ENCODE peak calls at places on chromosomes 12 and 14, in eight cellular contexts. One of them, this sample, is unnamed.

GRCh38 chr12:110080410-110080809 is 32.1 kb upstream of the C12orf76 start:
- DNase-seq in NCI-H1092: no peak
- DNase-seq in Panc1: no peak
- DNase-seq in GDM1: no peak
- DNase-seq in hypothalamus: no peak
- DNase-seq in glomerular endothelial cell: no peak
- DNase-seq in NCI-H69: no peak
- DNase-seq in CD8-positive, alpha-beta memory T cell: no peak
- DNase-seq in this sample: no peak

GRCh38 chr14:103688906-103689902 is 26.0 kb downstream of the XRCC3 start:
- DNase-seq in hypothalamus: no peak
- DNase-seq in Panc1: no peak
- DNase-seq in CD8-positive, alpha-beta memory T cell: no peak
- DNase-seq in glomerular endothelial cell: no peak
- DNase-seq in NCI-H1092: no peak
- DNase-seq in NCI-H69: no peak
- DNase-seq in GDM1: no peak
- DNase-seq in this sample: no peak

GRCh38 chr14:99876406-99876805 is 83.2 kb downstream of the EML1 start:
- DNase-seq in NCI-H1092: no peak
- DNase-seq in Panc1: no peak
- DNase-seq in glomerular endothelial cell: no peak
- DNase-seq in NCI-H69: no peak
- DNase-seq in hypothalamus: no peak
- DNase-seq in GDM1: no peak
- DNase-seq in CD8-positive, alpha-beta memory T cell: no peak
- DNase-seq in this sample: no peak

GRCh38 chr12:52190860-52191729 is 719 bp downstream of the KRT80 start:
- DNase-seq in hypothalamus: no peak
- DNase-seq in Panc1: no peak
- DNase-seq in NCI-H69: no peak
- DNase-seq in glomerular endothelial cell: no peak
- DNase-seq in NCI-H1092: no peak
- DNase-seq in GDM1: no peak
- DNase-seq in CD8-positive, alpha-beta memory T cell: no peak
- DNase-seq in this sample: no peak

GRCh38 chr12:4118017-4118510 is 155.5 kb upstream of the CCND2 start:
- DNase-seq in CD8-positive, alpha-beta memory T cell: no peak
- DNase-seq in NCI-H69: no peak
- DNase-seq in hypothalamus: no peak
- DNase-seq in Panc1: no peak
- DNase-seq in glomerular endothelial cell: no peak
- DNase-seq in NCI-H1092: no peak
- DNase-seq in GDM1: peak; percentile 49
- DNase-seq in this sample: peak; percentile 63

GRCh38 chr12:130526813-130527212 is 189.1 kb downstream of the PIWIL1 start:
- DNase-seq in NCI-H69: no peak
- DNase-seq in CD8-positive, alpha-beta memory T cell: no peak
- DNase-seq in NCI-H1092: no peak
- DNase-seq in Panc1: no peak
- DNase-seq in GDM1: no peak
- DNase-seq in hypothalamus: no peak
- DNase-seq in glomerular endothelial cell: no peak
- DNase-seq in this sample: no peak

GRCh38 chr14:76091036-76091435 is 60.7 kb upstream of the GPATCH2L start:
- DNase-seq in Panc1: no peak
- DNase-seq in NCI-H69: peak; percentile 10
- DNase-seq in hypothalamus: no peak
- DNase-seq in glomerular endothelial cell: no peak
- DNase-seq in GDM1: no peak
- DNase-seq in NCI-H1092: no peak
- DNase-seq in CD8-positive, alpha-beta memory T cell: no peak
- DNase-seq in this sample: no peak

GRCh38 chr14:81345781-81346180 is 54.3 kb downstream of the STON2 start:
- DNase-seq in GDM1: no peak
- DNase-seq in glomerular endothelial cell: no peak
- DNase-seq in CD8-positive, alpha-beta memory T cell: no peak
- DNase-seq in NCI-H1092: no peak
- DNase-seq in Panc1: no peak
- DNase-seq in NCI-H69: no peak
- DNase-seq in hypothalamus: no peak
- DNase-seq in this sample: no peak

GRCh38 chr14:23054000-23054811 is 3.1 kb downstream of the CDH24 start:
- DNase-seq in CD8-positive, alpha-beta memory T cell: no peak
- DNase-seq in Panc1: no peak
- DNase-seq in GDM1: no peak
- DNase-seq in hypothalamus: no peak
- DNase-seq in NCI-H69: no peak
- DNase-seq in glomerular endothelial cell: no peak
- DNase-seq in NCI-H1092: no peak
- DNase-seq in this sample: no peak

GRCh38 chr12:125549836-125550235 is 484.6 kb downstream of the AACS start:
- DNase-seq in hypothalamus: no peak
- DNase-seq in GDM1: peak; percentile 5
- DNase-seq in glomerular endothelial cell: no peak
- DNase-seq in CD8-positive, alpha-beta memory T cell: no peak
- DNase-seq in NCI-H1092: no peak
- DNase-seq in NCI-H69: peak; percentile 15
- DNase-seq in Panc1: peak; percentile 2
- DNase-seq in this sample: no peak

GRCh38 chr14:74290415-74290814 is 12.3 kb downstream of the ABCD4 start:
- DNase-seq in hypothalamus: no peak
- DNase-seq in CD8-positive, alpha-beta memory T cell: no peak
- DNase-seq in Panc1: no peak
- DNase-seq in GDM1: no peak
- DNase-seq in glomerular endothelial cell: no peak
- DNase-seq in NCI-H69: peak; percentile 56
- DNase-seq in NCI-H1092: no peak
- DNase-seq in this sample: no peak

GRCh38 chr12:109710747-109711595 is 2.7 kb upstream of the FAM222A start:
- DNase-seq in hypothalamus: no peak
- DNase-seq in glomerular endothelial cell: no peak
- DNase-seq in CD8-positive, alpha-beta memory T cell: no peak
- DNase-seq in Panc1: peak; percentile 61
- DNase-seq in NCI-H1092: no peak
- DNase-seq in NCI-H69: peak; percentile 76
- DNase-seq in GDM1: no peak
- DNase-seq in this sample: no peak

GRCh38 chr14:93173943-93174395 is 10.7 kb downstream of the MOAP1 start:
- DNase-seq in GDM1: no peak
- DNase-seq in NCI-H1092: no peak
- DNase-seq in glomerular endothelial cell: no peak
- DNase-seq in Panc1: no peak
- DNase-seq in CD8-positive, alpha-beta memory T cell: no peak
- DNase-seq in NCI-H69: peak; percentile 41
- DNase-seq in hypothalamus: no peak
- DNase-seq in this sample: no peak

GRCh38 chr12:79935624-79936040 is 735 bp upstream of the PPP1R12A start:
- DNase-seq in NCI-H69: peak; percentile 80
- DNase-seq in CD8-positive, alpha-beta memory T cell: no peak
- DNase-seq in NCI-H1092: peak; percentile 5
- DNase-seq in Panc1: no peak
- DNase-seq in hypothalamus: no peak
- DNase-seq in GDM1: peak; percentile 42
- DNase-seq in glomerular endothelial cell: no peak
- DNase-seq in this sample: no peak

GRCh38 chr14:42441615-42442014 is 834.9 kb downstream of the LRFN5 start:
- DNase-seq in hypothalamus: no peak
- DNase-seq in Panc1: no peak
- DNase-seq in CD8-positive, alpha-beta memory T cell: no peak
- DNase-seq in NCI-H69: no peak
- DNase-seq in GDM1: no peak
- DNase-seq in glomerular endothelial cell: no peak
- DNase-seq in NCI-H1092: no peak
- DNase-seq in this sample: no peak

GRCh38 chr12:130222519-130223255 is 60.4 kb downstream of the FZD10 start:
- DNase-seq in glomerular endothelial cell: no peak
- DNase-seq in NCI-H69: no peak
- DNase-seq in CD8-positive, alpha-beta memory T cell: no peak
- DNase-seq in Panc1: no peak
- DNase-seq in GDM1: no peak
- DNase-seq in hypothalamus: no peak
- DNase-seq in NCI-H1092: no peak
- DNase-seq in this sample: peak; percentile 63

GRCh38 chr12:96112733-96113132 is 77.3 kb upstream of the LTA4H start:
- DNase-seq in Panc1: no peak
- DNase-seq in NCI-H69: no peak
- DNase-seq in glomerular endothelial cell: no peak
- DNase-seq in CD8-positive, alpha-beta memory T cell: no peak
- DNase-seq in NCI-H1092: peak; percentile 16
- DNase-seq in GDM1: no peak
- DNase-seq in hypothalamus: no peak
- DNase-seq in this sample: no peak

GRCh38 chr12:78981-79380 is 12.4 kb downstream of the IQSEC3 start:
- DNase-seq in Panc1: no peak
- DNase-seq in GDM1: no peak
- DNase-seq in NCI-H1092: no peak
- DNase-seq in CD8-positive, alpha-beta memory T cell: no peak
- DNase-seq in hypothalamus: no peak
- DNase-seq in glomerular endothelial cell: no peak
- DNase-seq in NCI-H69: peak; percentile 63
- DNase-seq in this sample: peak; percentile 28

GRCh38 chr12:18462437-18462836 is 201.1 kb downstream of the PIK3C2G start:
- DNase-seq in GDM1: no peak
- DNase-seq in glomerular endothelial cell: no peak
- DNase-seq in Panc1: no peak
- DNase-seq in NCI-H69: no peak
- DNase-seq in CD8-positive, alpha-beta memory T cell: no peak
- DNase-seq in hypothalamus: no peak
- DNase-seq in NCI-H1092: no peak
- DNase-seq in this sample: no peak

GRCh38 chr14:69260246-69260978 is 454 bp downstream of the GALNT16 start:
- DNase-seq in Panc1: no peak
- DNase-seq in GDM1: no peak
- DNase-seq in glomerular endothelial cell: no peak
- DNase-seq in hypothalamus: no peak
- DNase-seq in NCI-H1092: no peak
- DNase-seq in NCI-H69: peak; percentile 79
- DNase-seq in CD8-positive, alpha-beta memory T cell: no peak
- DNase-seq in this sample: no peak

GRCh38 chr14:85527458-85527857 is 2.5 kb upstream of the FLRT2 start:
- DNase-seq in CD8-positive, alpha-beta memory T cell: no peak
- DNase-seq in NCI-H1092: no peak
- DNase-seq in hypothalamus: no peak
- DNase-seq in glomerular endothelial cell: no peak
- DNase-seq in GDM1: no peak
- DNase-seq in Panc1: no peak
- DNase-seq in NCI-H69: no peak
- DNase-seq in this sample: no peak

GRCh38 chr12:115528466-115528865 is 749.0 kb downstream of the MED13L start:
- DNase-seq in NCI-H1092: no peak
- DNase-seq in CD8-positive, alpha-beta memory T cell: no peak
- DNase-seq in Panc1: no peak
- DNase-seq in NCI-H69: no peak
- DNase-seq in hypothalamus: no peak
- DNase-seq in GDM1: no peak
- DNase-seq in glomerular endothelial cell: no peak
- DNase-seq in this sample: no peak

This sample was measured in coronary artery.